ENCODE peak calls at places on chromosomes 6 and 20, in four cellular contexts. F is HFF-Myc, G is fibroblast of the aortic adventitia, N is right cardiac atrium. E is an unnamed sample.

GRCh38 chr20:49631074-49631716 is 63.3 kb upstream of the PTGIS start:
- DNase-seq in F (no peak), G (peak), N (peak), E (no peak)

GRCh38 chr20:52552181-52552872 is 360.7 kb upstream of the ZFP64 start:
- DNase-seq in F (peak), G (peak), N (no peak), E (peak)

GRCh38 chr6:43150051-43150751 is 20.9 kb upstream of the SRF start:
- DNase-seq in F (no peak), G (peak), N (no peak), E (no peak)

GRCh38 chr20:59938696-59939051 is 1.4 kb downstream of the PPP1R3D start:
- DNase-seq in F (no peak), G (peak), N (peak), E (no peak)

GRCh38 chr20:25364180-25364788 is 26.4 kb downstream of the ABHD12 start:
- DNase-seq in F (no peak), G (peak), N (no peak), E (no peak)

GRCh38 chr6:83853968-83854501 is 875 bp downstream of the RIPPLY2 start:
- DNase-seq in F (no peak), G (no peak), N (no peak), E (no peak)

GRCh38 chr20:7765221-7765620 is 175.0 kb downstream of the HAO1 start:
- DNase-seq in F (no peak), G (no peak), N (no peak), E (no peak)

GRCh38 chr20:2364014-2364413 is 16.7 kb upstream of the TGM6 start:
- DNase-seq in F (no peak), G (peak), N (no peak), E (peak)

GRCh38 chr6:7243188-7243942 is 69.6 kb downstream of the SSR1 start:
- DNase-seq in F (peak), G (peak), N (no peak), E (no peak)